ENCODE peak calls at places on chromosomes 5 and 9, in seven cellular contexts. A is cardiac muscle cell; O is heart left ventricle; X is pancreas; N is transverse colon; L is IMR-90; H is CD4-positive, CD25-positive, alpha-beta regulatory T cell. Y is an unnamed sample. For H3K27me3, the result is how much of the 10 kb centered on the place peaks cover.

GRCh38 chr9:132538071-132538470 is 44.3 kb upstream of the BARHL1 start:
- DNase-seq in H (no peak), X (no peak), O (no peak), L (no peak), N (peak), A (no peak), Y (no peak)

GRCh38 chr9:127742435-127743088 is 7.5 kb upstream of the TOR2A start:
- DNase-seq in N (no peak), L (peak), H (no peak), O (no peak), X (peak), A (peak), Y (no peak)

GRCh38 chr9:34636791-34637355 is 714 bp downstream of the SIGMAR1 start:
- DNase-seq in O (no peak), H (peak), X (no peak), N (no peak), L (peak), A (no peak), Y (peak)

GRCh38 chr5:159451197-159452052 is 121.1 kb upstream of the IL12B start:
- DNase-seq in X (no peak), O (peak), L (peak), N (no peak), A (peak), H (no peak), Y (no peak)

GRCh38 chr9:79471577-79472543 is 99.9 kb upstream of the TLE4 start:
- DNase-seq in H (peak), O (peak), A (peak), X (peak), L (peak), N (peak), Y (peak)

GRCh38 chr5:123809594-123810172 is 297.7 kb downstream of the CSNK1G3 start:
- DNase-seq in H (no peak), X (no peak), L (no peak), O (no peak), A (peak), N (peak), Y (no peak)

GRCh38 chr9:132006657-132007370 is 72.9 kb downstream of the MED27 start:
- DNase-seq in N (no peak), X (no peak), O (no peak), L (peak), H (peak), A (no peak), Y (no peak)

GRCh38 chr5:14928661-14929060 is 57.1 kb upstream of the ANKH start:
- DNase-seq in X (no peak), H (no peak), N (no peak), O (no peak), A (no peak), L (peak), Y (no peak)

GRCh38 chr5:169286572-169287325 is 14.2 kb downstream of the SLIT3 start:
- DNase-seq in L (no peak), A (no peak), X (no peak), N (no peak), H (no peak), O (peak), Y (no peak)

GRCh38 chr5:14752497-14753071 is 88.1 kb downstream of the OTULIN start:
- DNase-seq in N (no peak), A (no peak), L (no peak), X (no peak), H (no peak), O (no peak), Y (no peak)

GRCh38 chr5:56715996-56716395 is 99.4 kb upstream of the MAP3K1 start:
- DNase-seq in L (no peak), A (no peak), X (no peak), H (no peak), N (no peak), O (no peak), Y (no peak)

GRCh38 chr5:148620696-148621095 is 33.6 kb downstream of the HTR4 start:
- DNase-seq in L (no peak), O (no peak), N (no peak), H (peak), A (no peak), X (no peak), Y (peak)

GRCh38 chr5:65734921-65735320 is 12.9 kb downstream of the NLN start:
- DNase-seq in A (no peak), X (no peak), N (no peak), H (no peak), O (no peak), L (no peak), Y (no peak)

GRCh38 chr9:33354651-33355211 is 47.6 kb downstream of the AQP7 start:
- DNase-seq in X (no peak), L (peak), N (no peak), A (no peak), O (no peak), H (peak), Y (no peak)

GRCh38 chr9:68981825-68982224 is 32.1 kb downstream of the PRKACG start:
- DNase-seq in L (no peak), X (no peak), H (peak), A (no peak), O (no peak), N (peak), Y (no peak)

GRCh38 chr5:144102361-144102760 is 68.1 kb downstream of the YIPF5 start:
- DNase-seq in A (no peak), X (no peak), L (peak), H (no peak), O (no peak), N (no peak), Y (no peak)

GRCh38 chr9:113238859-113239231 is 17.5 kb downstream of the SLC31A1 start:
- DNase-seq in N (no peak), L (no peak), O (no peak), H (no peak), X (no peak), A (no peak), Y (no peak)

GRCh38 chr9:108859459-108860114 is 2.5 kb upstream of the ACTL7A start:
- DNase-seq in A (no peak), X (no peak), O (no peak), L (no peak), H (no peak), N (no peak), Y (no peak)

GRCh38 chr9:76020654-76021053 is 130.2 kb downstream of the PCSK5 start:
- DNase-seq in H (no peak), A (no peak), O (no peak), L (no peak), N (no peak), X (no peak), Y (peak)

GRCh38 chr9:128152133-128152780 is 3.0 kb downstream of the LCN2 start:
- DNase-seq in O (no peak), X (no peak), H (no peak), L (no peak), A (no peak), N (no peak), Y (no peak)

GRCh38 chr5:57778528-57779175 is 296.0 kb upstream of the ACTBL2 start:
- DNase-seq in X (no peak), L (peak), H (no peak), O (no peak), N (no peak), A (no peak), Y (no peak)

GRCh38 chr5:57695179-57695578 is 212.6 kb upstream of the ACTBL2 start:
- DNase-seq in L (no peak), A (no peak), N (no peak), X (no peak), O (no peak), H (no peak), Y (no peak)

GRCh38 chr9:121835581-121836381 is 184.3 kb downstream of the DAB2IP start:
- DNase-seq in A (no peak), O (no peak), N (no peak), L (peak), X (no peak), H (no peak), Y (no peak)

GRCh38 chr9:115213777-115214428 is 95.9 kb upstream of the TNC start:
- DNase-seq in N (no peak), O (peak), H (no peak), X (no peak), A (no peak), L (peak), Y (no peak)

GRCh38 chr5:119166026-119166425 is 95.1 kb downstream of the DMXL1 start:
- DNase-seq in O (no peak), N (no peak), X (no peak), L (no peak), A (no peak), H (no peak), Y (no peak)

GRCh38 chr9:127396253-127396807 is 639 bp upstream of the SLC2A8 start:
- DNase-seq in X (no peak), A (no peak), L (no peak), O (no peak), N (no peak), H (no peak), Y (no peak)

GRCh38 chr5:112886975-112887374 is 25.9 kb downstream of the SRP19 start:
- DNase-seq in L (no peak), O (no peak), X (no peak), N (no peak), A (no peak), H (peak), Y (peak)

GRCh38 chr9:3909966-3910650 is 384.3 kb upstream of the RFX3 start:
- DNase-seq in X (no peak), O (no peak), A (no peak), L (no peak), H (no peak), N (no peak), Y (no peak)

GRCh38 chr5:159331099-159331973 is 1.0 kb upstream of the IL12B start:
- DNase-seq in O (peak), L (peak), A (peak), H (peak), N (peak), X (peak), Y (no peak)

GRCh38 chr5:321233-321725 is at the start of gene AHRR:
- DNase-seq in L (peak), O (peak), A (peak), H (peak), X (no peak), N (peak), Y (no peak)

GRCh38 chr9:112731971-112732370 is 14.1 kb upstream of the INIP start:
- DNase-seq in A (no peak), H (no peak), N (peak), O (no peak), X (no peak), L (no peak), Y (no peak)

GRCh38 chr5:163912023-163912422 is 406.6 kb downstream of the MAT2B start:
- DNase-seq in N (no peak), O (no peak), A (no peak), H (no peak), L (no peak), X (no peak), Y (no peak)

GRCh38 chr5:36664762-36665161 is 58.4 kb downstream of the SLC1A3 start:
- DNase-seq in X (no peak), A (no peak), N (no peak), L (no peak), H (no peak), O (no peak), Y (no peak)

GRCh38 chr9:121735065-121735791 is 83.8 kb downstream of the DAB2IP start:
- DNase-seq in A (peak), X (no peak), H (peak), N (peak), L (peak), O (no peak), Y (no peak)

GRCh38 chr5:1515311-1515920 is 8.3 kb downstream of the LPCAT1 start:
- DNase-seq in H (no peak), X (no peak), L (no peak), N (peak), A (no peak), O (no peak), Y (peak)

GRCh38 chr5:135545115-135545514 is 9.4 kb upstream of the NEUROG1 start:
- DNase-seq in A (no peak), H (no peak), N (no peak), L (no peak), X (no peak), O (no peak), Y (no peak)

GRCh38 chr5:44719856-44720255 is 88.9 kb upstream of the MRPS30 start:
- DNase-seq in N (no peak), H (no peak), X (no peak), A (no peak), L (no peak), O (no peak), Y (no peak)

GRCh38 chr5:141713616-141714309 is 31.7 kb upstream of the ARAP3 start:
- DNase-seq in N (no peak), A (no peak), H (no peak), O (no peak), X (no peak), L (no peak), Y (no peak)

GRCh38 chr9:128484686-128485413 is 19.7 kb upstream of the GLE1 start:
- DNase-seq in L (no peak), O (no peak), N (no peak), H (no peak), X (no peak), A (no peak), Y (no peak)

GRCh38 chr5:77973253-77973609 is 197.1 kb upstream of the TBCA start:
- DNase-seq in N (no peak), H (no peak), A (peak), O (no peak), L (no peak), X (no peak), Y (no peak)

GRCh38 chr5:77971965-77972544 is 195.9 kb upstream of the TBCA start:
- DNase-seq in H (peak), L (no peak), O (no peak), X (no peak), N (no peak), A (no peak), Y (no peak)

GRCh38 chr5:77970891-77971290 is 194.8 kb upstream of the TBCA start:
- DNase-seq in L (no peak), H (no peak), O (no peak), A (no peak), N (no peak), X (no peak), Y (no peak)

GRCh38 chr5:77972545-77973252 is 196.6 kb upstream of the TBCA start:
- DNase-seq in N (no peak), O (no peak), X (no peak), A (peak), L (no peak), H (peak), Y (no peak)

GRCh38 chr5:77974576-77974975 is 198.4 kb upstream of the TBCA start:
- DNase-seq in X (no peak), A (no peak), O (no peak), H (no peak), L (no peak), N (no peak), Y (no peak)
- H3K27me3 ChIP-seq in X (under half), A (half or more), O (under half), H (under half), L (half or more), N (half or more), Y (under half)

GRCh38 chr5:179906294-179906794 is 1.4 kb downstream of the TBC1D9B start:
- DNase-seq in O (no peak), H (no peak), A (no peak), L (no peak), N (no peak), X (no peak), Y (peak)
- H3K4me3 ChIP-seq in O (peak), H (no peak), A (peak), L (peak), N (peak), X (peak), Y (peak)

DNA sequence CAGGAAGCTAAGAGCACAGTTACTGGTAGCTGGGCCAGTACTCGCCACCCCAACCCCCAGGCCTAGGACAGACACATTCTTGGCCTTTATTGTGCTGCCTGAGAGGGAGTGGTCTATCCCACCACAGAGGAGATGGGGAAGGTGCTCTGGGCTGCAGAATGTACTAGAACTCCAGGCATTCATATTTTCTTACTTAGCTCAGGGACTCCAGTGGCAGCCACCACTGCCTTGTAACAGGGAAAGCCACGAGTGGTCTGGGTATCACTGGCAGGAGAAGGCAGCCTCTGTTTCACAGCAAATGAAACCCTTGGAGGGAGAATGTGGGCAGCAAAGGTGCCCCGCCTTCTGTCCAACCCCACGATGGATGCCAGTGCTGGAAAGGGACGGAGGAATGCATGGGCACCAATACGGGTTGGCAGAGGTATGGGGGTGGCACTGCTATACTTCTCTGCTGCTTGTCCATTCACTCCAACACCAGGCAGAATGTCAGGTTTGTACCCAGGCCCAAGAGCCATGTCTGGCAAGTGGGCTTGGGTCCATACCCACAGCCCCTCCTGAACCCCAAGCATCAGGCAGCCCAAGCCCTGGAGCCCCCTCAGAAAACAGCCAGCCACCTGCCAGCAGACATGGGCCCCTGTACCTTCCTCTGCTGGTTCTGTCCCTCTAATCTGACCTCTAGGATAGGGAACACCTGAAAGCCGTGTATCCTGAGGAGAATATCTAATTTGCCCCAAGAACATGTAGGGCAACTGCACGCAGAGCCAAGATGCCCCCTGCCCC is 4.6 kb downstream of the SEPTIN8 start:
- DNase-seq in N (no peak), X (no peak), L (no peak), O (no peak), H (no peak), A (no peak), Y (no peak)
- H3K27ac ChIP-seq in N (no peak), X (no peak), L (no peak), O (peak), H (no peak), A (peak), Y (no peak)

GRCh38 chr9:107155244-107155817 is 127.7 kb upstream of the RAD23B start:
- DNase-seq in H (no peak), N (no peak), X (no peak), A (no peak), O (no peak), L (no peak), Y (no peak)
- H3K27me3 ChIP-seq in H (under half), N (under half), X (under half), A (under half), O (under half), L (under half), Y (under half)

DNA sequence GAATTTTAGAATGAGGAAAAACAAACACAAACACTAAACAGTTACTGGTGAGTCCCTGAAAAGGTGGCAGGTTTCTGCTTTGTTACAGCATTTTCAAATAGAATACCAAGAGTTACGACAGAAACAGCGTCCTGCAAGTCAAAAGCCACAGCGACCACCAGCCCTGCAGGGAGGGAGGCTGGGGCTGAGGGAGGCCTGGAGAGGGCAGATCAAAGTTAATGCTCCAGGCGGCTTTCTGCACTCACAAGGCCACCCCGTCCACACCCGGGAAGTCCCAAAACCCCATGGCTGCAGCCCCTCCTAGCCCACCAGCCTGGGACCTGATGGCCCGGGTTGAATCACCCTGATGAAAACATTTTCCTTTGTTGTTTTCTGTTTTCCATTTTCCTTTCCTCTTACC is 29.3 kb downstream of the COL23A1 start:
- DNase-seq in N (no peak), X (no peak), H (no peak), L (no peak), A (no peak), O (no peak), Y (no peak)
- H3K4me3 ChIP-seq in N (no peak), X (no peak), H (no peak), L (no peak), A (no peak), O (no peak), Y (no peak)

GRCh38 chr5:67350600-67351315 is 154.2 kb upstream of the CD180 start:
- DNase-seq in X (no peak), A (no peak), L (no peak), O (no peak), N (peak), H (peak), Y (peak)

GRCh38 chr5:67346611-67347010 is 150.0 kb upstream of the CD180 start:
- DNase-seq in O (no peak), H (no peak), A (no peak), L (no peak), N (no peak), X (no peak), Y (no peak)

GRCh38 chr5:67347821-67348220 is 151.2 kb upstream of the CD180 start:
- DNase-seq in H (no peak), O (no peak), L (no peak), N (no peak), X (no peak), A (no peak), Y (no peak)

GRCh38 chr5:67353500-67353931 is 156.9 kb upstream of the CD180 start:
- DNase-seq in N (peak), L (no peak), H (no peak), X (no peak), A (no peak), O (no peak), Y (no peak)

DNA sequence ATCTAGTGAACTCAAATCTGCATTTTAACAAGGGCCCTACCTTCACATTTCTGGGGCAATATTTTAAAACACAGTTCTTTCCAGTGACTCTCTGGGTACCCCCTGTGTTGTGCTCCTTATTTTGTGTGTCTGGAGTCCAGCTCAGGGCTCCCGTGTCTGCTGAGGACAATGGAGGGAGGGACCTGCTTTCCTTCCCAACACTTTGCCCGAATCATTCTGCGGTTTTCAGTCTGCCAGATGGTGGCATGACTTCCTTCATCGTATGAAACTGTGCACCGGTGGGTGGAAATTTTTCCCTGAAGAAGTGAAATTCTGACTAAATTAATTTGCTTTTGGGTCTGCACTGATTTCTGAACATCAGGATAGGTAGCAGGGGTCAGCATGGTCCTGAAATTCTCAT is 153.6 kb upstream of the CD180 start:
- DNase-seq in O (no peak), L (no peak), H (no peak), X (no peak), A (no peak), N (no peak), Y (peak)
- H3K27ac ChIP-seq in O (no peak), L (no peak), H (no peak), X (no peak), A (no peak), N (peak), Y (peak)

DNA sequence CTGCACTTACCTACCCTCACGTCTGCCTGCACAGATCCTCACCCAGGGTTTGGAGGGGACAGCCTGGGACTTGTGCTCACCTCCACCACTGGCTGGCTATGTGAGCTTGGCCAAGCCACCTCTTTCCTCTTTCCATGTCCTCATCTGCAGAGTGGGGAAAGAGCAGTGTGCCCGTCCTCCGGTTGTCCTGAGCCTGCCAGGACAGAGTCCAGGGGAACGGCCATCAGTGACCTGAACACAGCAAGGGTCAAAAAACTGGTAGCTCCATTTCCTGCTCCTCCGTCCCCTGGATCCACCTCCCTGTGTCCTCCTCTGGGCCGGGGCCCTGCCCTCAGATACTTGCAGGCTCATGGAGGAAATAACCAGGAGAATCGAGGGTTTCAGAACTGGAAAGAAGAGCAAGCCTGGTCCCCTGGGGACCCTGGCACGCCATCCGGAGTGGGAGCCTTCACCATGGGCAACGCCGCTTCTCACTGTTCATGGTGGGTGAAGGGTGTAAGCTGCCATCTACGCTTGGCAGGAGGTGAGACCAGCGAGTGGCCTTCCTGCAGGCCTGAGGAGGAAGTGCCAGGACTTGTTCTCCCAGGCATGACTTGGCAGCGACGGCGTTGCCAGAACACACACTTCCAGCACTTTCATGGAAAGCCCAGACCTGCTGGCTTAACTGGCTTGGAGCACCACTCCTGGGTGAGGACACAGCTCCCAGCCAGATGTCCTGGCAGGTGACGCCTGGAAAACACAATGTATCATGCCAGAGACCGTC is 187.9 kb downstream of the OLFM1 start:
- DNase-seq in A (no peak), X (peak), O (no peak), N (no peak), H (no peak), L (no peak), Y (no peak)
- H3K27me3 ChIP-seq in A (under half), X (under half), O (under half), N (under half), H (under half), L (under half), Y (under half)

Y was measured in DND-41.